ENCODE peak calls at places on chromosomes 6 and 20, in seven cellular contexts. N, Y, J, W, B, Q and E are unnamed samples. For H3K36me3, the result is how much of the 10 kb centered on the place peaks cover.

GRCh38 chr6:80174931-80175572 is 68.6 kb downstream of the BCKDHB start:
- DNase-seq in Q (no peak), J (no peak), W (no peak), B (no peak), N (no peak), Y (no peak), E (peak)

GRCh38 chr6:3518356-3518841 is 61.5 kb upstream of the SLC22A23 start:
- DNase-seq in Y (no peak), W (no peak), B (no peak), J (no peak), N (peak), Q (no peak), E (peak)

GRCh38 chr6:93562566-93562965 is 143.2 kb upstream of the EPHA7 start:
- DNase-seq in Q (no peak), Y (no peak), B (no peak), J (no peak), N (no peak), W (no peak), E (no peak)

GRCh38 chr6:109291893-109292292 is 90.4 kb downstream of the CD164 start:
- DNase-seq in B (no peak), J (no peak), N (no peak), Q (no peak), W (no peak), Y (no peak), E (no peak)

GRCh38 chr6:128570439-128571063 is 50.2 kb upstream of the PTPRK start:
- DNase-seq in W (no peak), Q (no peak), N (no peak), J (peak), Y (no peak), B (no peak), E (no peak)

GRCh38 chr20:20231528-20232298 is 136.2 kb upstream of the INSM1 start:
- DNase-seq in J (no peak), Q (no peak), N (no peak), W (no peak), Y (no peak), B (no peak), E (no peak)

GRCh38 chr6:149478631-149479314 is 6.0 kb downstream of the ZC3H12D start:
- DNase-seq in Y (no peak), N (no peak), Q (no peak), B (no peak), W (no peak), J (no peak), E (no peak)

GRCh38 chr6:133047065-133047665 is 194.0 kb upstream of the EYA4 start:
- DNase-seq in B (no peak), N (no peak), J (no peak), Q (no peak), W (no peak), Y (no peak), E (no peak)

GRCh38 chr6:13278184-13278583 is 50.2 kb downstream of the TBC1D7 start:
- DNase-seq in B (no peak), W (no peak), Q (peak), J (no peak), Y (no peak), N (no peak), E (no peak)

DNA sequence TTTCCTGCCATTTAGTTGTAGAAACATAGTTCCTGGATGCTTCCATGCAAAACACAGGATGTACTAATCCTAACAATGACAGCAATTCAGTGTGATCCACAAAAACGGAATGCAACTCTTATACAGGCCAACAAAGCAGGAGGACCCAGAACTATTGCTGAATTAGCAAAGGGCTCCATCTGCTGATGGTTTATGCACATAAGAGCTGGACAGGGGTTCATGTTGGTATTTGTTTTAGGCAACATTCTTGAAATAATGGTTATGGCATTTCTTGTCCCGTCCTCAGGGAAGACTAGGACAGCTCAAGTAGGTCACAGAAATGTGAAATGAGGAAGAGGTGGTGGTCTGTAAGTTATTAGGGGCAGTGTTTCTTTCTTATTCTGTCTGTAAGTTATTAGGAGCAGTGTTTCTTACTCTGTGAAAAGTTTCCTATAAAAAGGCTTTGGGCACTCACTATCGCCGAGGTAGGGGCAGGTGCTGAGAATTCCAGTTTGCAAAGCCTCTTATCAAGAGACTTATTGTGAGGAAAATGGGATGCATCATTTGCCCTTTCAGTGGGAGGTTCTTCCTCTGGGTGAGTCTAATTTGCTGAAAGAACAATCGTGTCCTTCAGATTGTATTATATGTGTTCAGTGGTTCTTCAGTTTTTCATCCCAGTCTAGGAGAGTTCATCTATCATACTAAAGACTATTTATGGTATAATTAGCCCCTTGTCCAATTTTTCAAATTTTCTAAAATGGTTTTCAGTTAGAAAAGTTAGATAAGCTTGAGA is 171.1 kb downstream of the MCHR2 start:
- DNase-seq in B (no peak), N (no peak), Q (peak), W (no peak), J (peak), Y (no peak), E (peak)
- TF ChIP-seq CTCF in B (no peak), N (no peak), Q (peak), W (no peak), J (peak), Y (no peak), E (peak)

GRCh38 chr20:12531626-12532025 is 477.1 kb upstream of the SPTLC3 start:
- DNase-seq in Q (no peak), W (no peak), B (no peak), Y (no peak), J (no peak), N (no peak), E (no peak)

GRCh38 chr20:12535316-12535715 is 473.5 kb upstream of the SPTLC3 start:
- DNase-seq in Y (no peak), B (no peak), N (no peak), J (no peak), W (no peak), Q (peak), E (no peak)

GRCh38 chr20:12535770-12536169 is 473.0 kb upstream of the SPTLC3 start:
- DNase-seq in B (no peak), W (no peak), Y (no peak), N (no peak), Q (no peak), J (no peak), E (no peak)
- H3K4me3 ChIP-seq in B (no peak), W (no peak), Y (no peak), N (no peak), Q (no peak), J (no peak), E (no peak)

DNA sequence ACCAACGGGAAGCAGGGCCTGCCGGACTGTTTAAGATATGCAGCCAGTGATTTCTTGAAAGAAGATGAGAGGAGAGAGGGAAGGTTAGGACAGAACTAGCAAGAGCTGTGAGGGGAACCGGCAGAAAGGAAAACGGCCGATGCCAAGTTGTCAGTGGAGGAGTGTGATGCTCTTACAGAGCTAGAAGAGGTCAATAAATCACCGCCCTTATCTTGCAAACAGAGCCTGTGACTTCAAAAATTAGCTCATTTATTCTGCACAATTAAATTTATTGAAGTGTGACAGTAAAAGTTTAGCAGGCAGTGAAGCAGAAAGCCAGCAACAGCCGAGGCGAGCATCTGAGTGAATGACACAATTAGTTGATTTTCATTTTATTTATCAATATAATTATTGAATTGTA is 509.5 kb upstream of the ID4 start:
- DNase-seq in J (no peak), W (no peak), Q (no peak), N (no peak), Y (no peak), B (no peak), E (no peak)
- H3K36me3 ChIP-seq in J (under half), W (under half), Q (under half), N (under half), Y (under half), B (under half), E (under half)

DNA sequence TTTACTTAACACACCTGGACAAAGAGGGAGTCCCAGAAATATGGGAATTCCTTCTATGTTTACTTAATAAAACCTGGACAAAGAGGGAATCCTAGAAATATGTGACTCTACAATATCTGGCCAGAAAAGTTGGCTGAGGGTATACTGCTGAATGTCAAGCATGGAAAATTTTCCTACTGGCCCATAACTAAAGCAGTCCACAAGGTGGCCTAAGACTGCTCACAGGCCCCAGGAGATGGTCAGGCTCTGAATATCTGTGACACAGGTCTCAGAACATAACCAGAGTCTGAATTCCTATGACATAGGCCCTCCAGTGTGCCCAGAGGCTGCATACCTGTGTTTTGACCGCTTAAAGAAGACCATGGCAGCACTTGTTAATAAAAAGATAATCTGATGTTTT is 578.2 kb upstream of the NRSN1 start:
- DNase-seq in Y (no peak), W (no peak), N (no peak), B (no peak), Q (peak), J (no peak), E (no peak)
- TF ChIP-seq CTCF in Y (no peak), W (no peak), N (peak), B (no peak), Q (peak), J (peak), E (no peak)

GRCh38 chr6:154487367-154488275 is 22.9 kb downstream of the CNKSR3 start:
- DNase-seq in W (no peak), Y (no peak), Q (no peak), B (no peak), N (no peak), J (no peak), E (no peak)
- H3K4me3 ChIP-seq in W (no peak), Y (no peak), Q (no peak), B (no peak), N (no peak), J (no peak), E (no peak)

GRCh38 chr6:158775832-158776231 is 43.3 kb downstream of the EZR start:
- DNase-seq in Y (no peak), W (no peak), Q (no peak), B (no peak), N (no peak), J (no peak), E (no peak)

GRCh38 chr6:158772851-158773371 is 46.3 kb downstream of the EZR start:
- DNase-seq in N (no peak), J (no peak), Y (no peak), B (no peak), W (no peak), Q (no peak), E (peak)

GRCh38 chr6:158772172-158772571 is 47.0 kb downstream of the EZR start:
- DNase-seq in Q (no peak), B (no peak), Y (no peak), J (no peak), W (no peak), N (no peak), E (no peak)

GRCh38 chr6:158774734-158775449 is 44.3 kb downstream of the EZR start:
- DNase-seq in Q (no peak), B (no peak), Y (no peak), W (no peak), J (no peak), N (no peak), E (no peak)

GRCh38 chr6:158773581-158774449 is 45.4 kb downstream of the EZR start:
- DNase-seq in J (no peak), Q (no peak), Y (no peak), B (no peak), W (no peak), N (no peak), E (no peak)
- H3K36me3 ChIP-seq in J (under half), Q (half or more), Y (half or more), B (half or more), W (under half), N (under half), E (under half)

DNA sequence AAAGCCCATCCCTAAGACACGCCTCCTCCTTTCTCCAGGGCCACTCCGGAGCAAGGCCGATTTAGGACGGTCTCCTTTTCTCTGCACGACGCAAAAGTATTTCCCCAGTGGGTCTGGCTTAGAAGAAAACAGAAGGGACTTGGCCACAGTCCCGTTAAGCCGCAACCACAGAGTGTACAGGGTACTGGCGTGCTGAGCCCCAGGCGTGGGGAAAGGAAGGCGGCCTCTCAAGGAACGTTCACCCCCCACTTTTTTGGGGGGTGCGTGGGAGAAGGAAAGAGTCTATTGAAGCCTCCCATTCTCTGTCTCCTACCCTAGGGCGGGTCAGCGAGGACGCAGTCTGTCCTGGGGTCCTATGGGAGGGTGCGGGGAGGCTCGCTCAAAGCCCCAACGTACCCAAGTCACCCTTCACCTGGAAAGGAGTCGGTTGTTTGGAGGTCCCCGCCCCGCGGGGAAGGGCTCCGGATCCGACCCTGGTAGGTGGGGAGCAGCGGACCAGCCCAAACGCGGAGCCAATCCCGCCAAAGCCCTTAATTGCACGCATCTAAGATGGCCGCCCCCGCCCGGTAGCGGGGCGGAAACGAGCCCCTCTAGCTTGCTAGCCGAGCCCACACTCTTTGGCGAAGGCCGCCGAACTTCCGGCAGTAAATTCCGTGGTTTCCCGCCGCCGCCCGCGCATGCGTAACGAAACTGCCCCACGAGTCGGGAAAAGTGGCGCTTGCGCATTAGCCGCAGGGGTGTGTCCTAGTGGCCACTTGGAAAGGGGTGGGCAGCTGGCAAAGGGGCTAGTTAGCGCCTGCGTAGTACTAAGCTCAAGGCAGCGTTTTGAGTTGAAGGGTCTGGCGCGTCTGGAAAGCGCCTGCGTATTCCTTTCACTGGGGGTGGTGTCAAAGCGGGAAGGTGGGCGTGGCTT is at the start of gene OARD1:
- DNase-seq in J (peak), Y (peak), N (peak), W (peak), B (peak), Q (peak), E (peak)
- TF ChIP-seq CTCF in J (peak), Y (no peak), N (peak), W (no peak), B (no peak), Q (peak), E (no peak)

DNA sequence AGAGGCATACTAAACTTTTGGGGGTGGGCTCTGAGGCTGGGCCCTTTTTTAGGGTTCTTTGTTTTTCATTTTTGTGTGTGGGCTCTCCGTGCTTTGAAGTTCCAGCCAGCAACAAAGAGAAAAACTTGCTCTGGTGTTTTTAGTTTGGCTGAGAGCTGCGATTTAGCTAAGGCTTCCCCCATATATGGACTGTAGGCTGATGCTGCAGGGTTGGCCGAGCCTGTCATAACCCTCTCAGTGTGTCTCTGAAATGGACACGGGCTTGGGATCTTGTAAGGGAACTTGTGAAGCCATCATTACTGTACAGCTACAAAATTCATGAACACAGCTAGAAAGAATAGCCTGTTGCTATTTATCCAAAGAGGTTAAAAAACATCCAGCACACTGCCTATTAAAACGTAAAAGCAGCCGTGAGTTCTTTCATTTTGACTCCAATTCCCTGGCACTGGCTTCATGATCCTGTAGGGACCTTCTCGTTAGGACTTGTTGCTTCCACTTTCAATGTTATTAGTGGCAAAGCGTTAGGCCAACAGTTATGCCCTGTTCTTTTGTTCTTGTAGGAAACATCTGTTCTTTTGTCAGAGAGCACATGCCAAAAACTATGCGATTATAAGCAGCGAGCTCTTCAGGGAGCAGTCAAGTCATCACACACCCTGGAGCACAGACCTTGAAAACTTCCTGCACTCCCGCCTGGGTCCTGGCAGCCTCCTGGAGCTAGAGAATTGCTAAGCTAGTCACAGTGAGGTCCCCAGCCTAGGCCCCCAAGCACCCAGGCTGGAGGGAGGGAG is 609.7 kb upstream of the ARID1B start:
- DNase-seq in B (no peak), J (no peak), N (no peak), Q (no peak), W (no peak), Y (peak), E (no peak)
- H3K4me3 ChIP-seq in B (no peak), J (no peak), N (peak), Q (no peak), W (peak), Y (peak), E (no peak)

DNA sequence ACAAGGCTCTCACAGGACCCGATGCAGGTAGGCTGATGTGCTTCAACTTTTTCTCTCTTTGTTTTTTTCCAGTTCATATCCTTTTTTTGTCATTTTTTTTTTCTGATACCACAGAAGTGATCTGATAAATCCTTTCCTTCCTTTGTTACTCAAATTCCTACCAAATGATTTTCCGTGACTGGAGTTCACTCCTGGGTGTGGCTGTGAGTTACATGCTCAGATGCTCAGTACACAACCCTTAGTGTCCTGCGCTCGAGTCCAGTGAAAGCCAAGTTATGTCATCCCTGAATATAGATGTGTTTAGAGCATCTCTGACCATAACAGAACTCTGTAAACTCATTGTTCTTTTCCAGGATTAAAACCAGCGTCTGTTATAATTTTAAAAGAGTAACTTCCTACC is 147.2 kb upstream of the AKAP12 start:
- DNase-seq in J (no peak), Y (no peak), B (no peak), N (no peak), Q (no peak), W (no peak), E (no peak)
- H3K36me3 ChIP-seq in J (under half), Y (under half), B (under half), N (under half), Q (under half), W (under half), E (under half)

GRCh38 chr20:54481442-54481841 is 6.0 kb downstream of the DOK5 start:
- DNase-seq in Q (no peak), W (no peak), B (no peak), N (no peak), J (no peak), Y (no peak), E (no peak)

GRCh38 chr20:54477556-54477955 is 2.2 kb downstream of the DOK5 start:
- DNase-seq in B (no peak), Y (no peak), J (no peak), W (no peak), N (no peak), Q (no peak), E (no peak)

GRCh38 chr20:54476336-54476928 is 1.0 kb downstream of the DOK5 start:
- DNase-seq in J (no peak), W (no peak), Y (no peak), Q (no peak), B (no peak), N (no peak), E (no peak)

GRCh38 chr20:54477134-54477533 is 1.7 kb downstream of the DOK5 start:
- DNase-seq in J (no peak), B (no peak), Y (no peak), N (no peak), W (no peak), Q (no peak), E (no peak)

GRCh38 chr20:54479138-54479906 is 3.9 kb downstream of the DOK5 start:
- DNase-seq in W (no peak), J (no peak), N (no peak), Q (no peak), Y (no peak), B (no peak), E (no peak)
- TF ChIP-seq CTCF in W (no peak), J (peak), N (no peak), Q (peak), Y (no peak), B (no peak), E (no peak)